ENCODE peak calls at places on chromosomes 1 and 21, in five cellular contexts. One of them, this sample, is unnamed.

GRCh38 chr1:81920245-81920740 is 119.6 kb downstream of the ADGRL2 start:
- DNase-seq in Panc1: no peak
- DNase-seq in stomach: no peak
- DNase-seq in breast epithelium: no peak
- DNase-seq in upper lobe of left lung: no peak
- DNase-seq in this sample: no peak

GRCh38 chr1:216566809-216567208 is 143.6 kb upstream of the USH2A start:
- DNase-seq in Panc1: no peak
- DNase-seq in stomach: no peak
- DNase-seq in breast epithelium: no peak
- DNase-seq in upper lobe of left lung: no peak
- DNase-seq in this sample: no peak

GRCh38 chr21:15445327-15445726 is 284.5 kb upstream of the USP25 start:
- DNase-seq in Panc1: no peak
- DNase-seq in stomach: no peak
- DNase-seq in breast epithelium: no peak
- DNase-seq in upper lobe of left lung: no peak
- DNase-seq in this sample: no peak

GRCh38 chr1:74467786-74468377 is 44.5 kb downstream of the LRRC53 start:
- DNase-seq in Panc1: no peak
- DNase-seq in stomach: no peak
- DNase-seq in breast epithelium: no peak
- DNase-seq in upper lobe of left lung: no peak
- DNase-seq in this sample: no peak

GRCh38 chr1:98493469-98493868 is 168.1 kb upstream of the SNX7 start:
- DNase-seq in Panc1: no peak
- DNase-seq in stomach: no peak
- DNase-seq in breast epithelium: no peak
- DNase-seq in upper lobe of left lung: no peak
- DNase-seq in this sample: no peak

GRCh38 chr1:192485692-192486436 is 89.7 kb upstream of the RGS1 start:
- DNase-seq in Panc1: no peak
- DNase-seq in stomach: peak; percentile 75
- DNase-seq in breast epithelium: peak; percentile 69
- DNase-seq in upper lobe of left lung: peak; percentile 73
- DNase-seq in this sample: no peak

GRCh38 chr1:155173478-155174333 is at the start of gene TRIM46:
- DNase-seq in Panc1: no peak
- DNase-seq in stomach: peak; percentile 25
- DNase-seq in breast epithelium: peak; percentile 51
- DNase-seq in upper lobe of left lung: no peak
- DNase-seq in this sample: peak; percentile 89

GRCh38 chr21:37645848-37646247 is 270.4 kb downstream of the KCNJ6 start:
- DNase-seq in Panc1: no peak
- DNase-seq in stomach: no peak
- DNase-seq in breast epithelium: no peak
- DNase-seq in upper lobe of left lung: no peak
- DNase-seq in this sample: no peak

GRCh38 chr1:232515706-232516105 is 114.2 kb downstream of the SIPA1L2 start:
- DNase-seq in Panc1: no peak
- DNase-seq in stomach: no peak
- DNase-seq in breast epithelium: no peak
- DNase-seq in upper lobe of left lung: no peak
- DNase-seq in this sample: no peak

GRCh38 chr1:76868154-76868882 is 1.0 kb downstream of the ST6GALNAC5 start:
- DNase-seq in Panc1: no peak
- DNase-seq in stomach: peak; percentile 25
- DNase-seq in breast epithelium: no peak
- DNase-seq in upper lobe of left lung: no peak
- DNase-seq in this sample: peak; percentile 73

GRCh38 chr1:156502396-156502748 is 1.8 kb upstream of the MEF2D start:
- DNase-seq in Panc1: no peak
- DNase-seq in stomach: no peak
- DNase-seq in breast epithelium: no peak
- DNase-seq in upper lobe of left lung: no peak
- DNase-seq in this sample: no peak

GRCh38 chr1:164660415-164661174 is 101.6 kb downstream of the PBX1 start:
- DNase-seq in Panc1: no peak
- DNase-seq in stomach: no peak
- DNase-seq in breast epithelium: no peak
- DNase-seq in upper lobe of left lung: no peak
- DNase-seq in this sample: no peak

GRCh38 chr1:93729502-93729901 is 47.9 kb upstream of the BCAR3 start:
- DNase-seq in Panc1: no peak
- DNase-seq in stomach: no peak
- DNase-seq in breast epithelium: no peak
- DNase-seq in upper lobe of left lung: no peak
- DNase-seq in this sample: no peak

GRCh38 chr1:178706467-178706866 is 18.6 kb upstream of the RALGPS2 start:
- DNase-seq in Panc1: no peak
- DNase-seq in stomach: no peak
- DNase-seq in breast epithelium: no peak
- DNase-seq in upper lobe of left lung: no peak
- DNase-seq in this sample: no peak

GRCh38 chr1:81377406-81377805 is 423.3 kb upstream of the ADGRL2 start:
- DNase-seq in Panc1: no peak
- DNase-seq in stomach: no peak
- DNase-seq in breast epithelium: no peak
- DNase-seq in upper lobe of left lung: no peak
- DNase-seq in this sample: no peak

GRCh38 chr1:192160186-192160585 is 1.9 kb downstream of the RGS18 start:
- DNase-seq in Panc1: no peak
- DNase-seq in stomach: no peak
- DNase-seq in breast epithelium: no peak
- DNase-seq in upper lobe of left lung: no peak
- DNase-seq in this sample: no peak

GRCh38 chr1:179825798-179826460 is 51.7 kb downstream of the TOR1AIP2 start:
- DNase-seq in Panc1: no peak
- DNase-seq in stomach: no peak
- DNase-seq in breast epithelium: no peak
- DNase-seq in upper lobe of left lung: no peak
- DNase-seq in this sample: peak; percentile 62

GRCh38 chr1:184385863-184386262 is 966 bp upstream of the C1orf21 start:
- DNase-seq in Panc1: no peak
- DNase-seq in stomach: no peak
- DNase-seq in breast epithelium: no peak
- DNase-seq in upper lobe of left lung: no peak
- DNase-seq in this sample: no peak
- TF ChIP-seq POLR2AphosphoS5 in Panc1: no peak
- TF ChIP-seq POLR2AphosphoS5 in stomach: no peak
- TF ChIP-seq POLR2AphosphoS5 in breast epithelium: no peak
- TF ChIP-seq POLR2AphosphoS5 in upper lobe of left lung: no peak
- TF ChIP-seq POLR2AphosphoS5 in this sample: no peak

GRCh38 chr1:181061487-181061886 is 27.0 kb upstream of the IER5 start:
- DNase-seq in Panc1: no peak
- DNase-seq in stomach: no peak
- DNase-seq in breast epithelium: no peak
- DNase-seq in upper lobe of left lung: no peak
- DNase-seq in this sample: no peak

GRCh38 chr1:181064702-181065101 is 23.8 kb upstream of the IER5 start:
- DNase-seq in Panc1: no peak
- DNase-seq in stomach: no peak
- DNase-seq in breast epithelium: no peak
- DNase-seq in upper lobe of left lung: no peak
- DNase-seq in this sample: no peak

GRCh38 chr1:181062800-181063428 is 25.6 kb upstream of the IER5 start:
- DNase-seq in Panc1: no peak
- DNase-seq in stomach: no peak
- DNase-seq in breast epithelium: no peak
- DNase-seq in upper lobe of left lung: peak; percentile 35
- DNase-seq in this sample: no peak

GRCh38 chr1:181064030-181064594 is 24.4 kb upstream of the IER5 start:
- DNase-seq in Panc1: no peak
- DNase-seq in stomach: no peak
- DNase-seq in breast epithelium: no peak
- DNase-seq in upper lobe of left lung: peak; percentile 34
- DNase-seq in this sample: no peak

GRCh38 chr1:181061891-181062777 is 26.4 kb upstream of the IER5 start:
- DNase-seq in Panc1: no peak
- DNase-seq in stomach: no peak
- DNase-seq in breast epithelium: no peak
- DNase-seq in upper lobe of left lung: peak; percentile 61
- DNase-seq in this sample: peak; percentile 85
- H3K4me3 ChIP-seq in Panc1: no peak overlapping the region
- H3K4me3 ChIP-seq in stomach: no peak overlapping the region
- H3K4me3 ChIP-seq in breast epithelium: no peak overlapping the region
- H3K4me3 ChIP-seq in upper lobe of left lung: peak overlapping the region; percentile 5
- H3K4me3 ChIP-seq in this sample: no peak overlapping the region

DNA sequence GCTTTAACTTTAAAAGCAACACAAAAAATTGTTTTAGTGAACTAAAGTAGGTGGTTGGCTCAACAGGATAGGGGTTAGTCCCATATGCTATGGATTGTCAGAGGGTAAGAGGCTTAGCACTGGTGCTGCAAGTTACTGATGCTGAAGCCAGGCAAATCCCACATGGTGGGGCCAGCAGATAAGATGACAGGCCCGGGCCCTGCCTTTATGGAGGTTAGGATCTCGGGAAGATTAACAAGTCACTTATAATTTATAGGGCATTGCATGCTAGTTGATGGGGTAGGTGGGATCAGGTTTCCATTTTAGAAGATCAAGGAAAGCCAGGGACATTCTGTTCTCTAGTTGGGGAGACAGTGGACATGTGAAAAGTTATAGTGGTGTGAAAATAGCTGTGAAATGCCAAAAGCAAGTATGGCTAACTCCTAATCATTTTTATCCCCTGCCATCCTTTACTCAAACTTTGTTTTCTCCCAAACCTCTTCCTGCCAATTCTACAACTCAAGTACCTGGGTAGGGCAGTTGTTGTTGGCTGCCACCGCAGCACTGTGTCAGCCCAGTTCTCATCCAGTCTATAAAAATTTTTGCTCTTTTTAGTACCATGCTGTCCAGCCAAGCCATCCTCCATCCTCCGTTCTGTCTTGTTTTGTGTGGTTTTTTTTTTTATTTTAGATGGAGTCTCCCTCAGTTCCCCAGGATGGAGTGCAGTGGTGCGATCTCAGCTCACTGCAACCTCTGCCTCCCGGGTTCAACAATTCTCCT is 10.3 kb downstream of the CHAF1B start:
- DNase-seq in Panc1: no peak
- DNase-seq in stomach: no peak
- DNase-seq in breast epithelium: no peak
- DNase-seq in upper lobe of left lung: no peak
- DNase-seq in this sample: no peak
- H3K27ac ChIP-seq in Panc1: no peak overlapping the region
- H3K27ac ChIP-seq in stomach: no peak overlapping the region
- H3K27ac ChIP-seq in breast epithelium: no peak overlapping the region
- H3K27ac ChIP-seq in upper lobe of left lung: no peak overlapping the region
- H3K27ac ChIP-seq in this sample: no peak overlapping the region

GRCh38 chr1:248905662-248905948 is 430 bp upstream of the PGBD2 start:
- DNase-seq in Panc1: no peak
- DNase-seq in stomach: no peak
- DNase-seq in breast epithelium: no peak
- DNase-seq in upper lobe of left lung: no peak
- DNase-seq in this sample: no peak

GRCh38 chr1:248904437-248905216 is 1.4 kb upstream of the PGBD2 start:
- DNase-seq in Panc1: no peak
- DNase-seq in stomach: no peak
- DNase-seq in breast epithelium: no peak
- DNase-seq in upper lobe of left lung: no peak
- DNase-seq in this sample: no peak

GRCh38 chr1:248906741-248907661 is 966 bp downstream of the PGBD2 start:
- DNase-seq in Panc1: no peak
- DNase-seq in stomach: no peak
- DNase-seq in breast epithelium: no peak
- DNase-seq in upper lobe of left lung: no peak
- DNase-seq in this sample: no peak

GRCh38 chr1:248901578-248901977 is 4.5 kb upstream of the PGBD2 start:
- DNase-seq in Panc1: no peak
- DNase-seq in stomach: no peak
- DNase-seq in breast epithelium: no peak
- DNase-seq in upper lobe of left lung: no peak
- DNase-seq in this sample: no peak

DNA sequence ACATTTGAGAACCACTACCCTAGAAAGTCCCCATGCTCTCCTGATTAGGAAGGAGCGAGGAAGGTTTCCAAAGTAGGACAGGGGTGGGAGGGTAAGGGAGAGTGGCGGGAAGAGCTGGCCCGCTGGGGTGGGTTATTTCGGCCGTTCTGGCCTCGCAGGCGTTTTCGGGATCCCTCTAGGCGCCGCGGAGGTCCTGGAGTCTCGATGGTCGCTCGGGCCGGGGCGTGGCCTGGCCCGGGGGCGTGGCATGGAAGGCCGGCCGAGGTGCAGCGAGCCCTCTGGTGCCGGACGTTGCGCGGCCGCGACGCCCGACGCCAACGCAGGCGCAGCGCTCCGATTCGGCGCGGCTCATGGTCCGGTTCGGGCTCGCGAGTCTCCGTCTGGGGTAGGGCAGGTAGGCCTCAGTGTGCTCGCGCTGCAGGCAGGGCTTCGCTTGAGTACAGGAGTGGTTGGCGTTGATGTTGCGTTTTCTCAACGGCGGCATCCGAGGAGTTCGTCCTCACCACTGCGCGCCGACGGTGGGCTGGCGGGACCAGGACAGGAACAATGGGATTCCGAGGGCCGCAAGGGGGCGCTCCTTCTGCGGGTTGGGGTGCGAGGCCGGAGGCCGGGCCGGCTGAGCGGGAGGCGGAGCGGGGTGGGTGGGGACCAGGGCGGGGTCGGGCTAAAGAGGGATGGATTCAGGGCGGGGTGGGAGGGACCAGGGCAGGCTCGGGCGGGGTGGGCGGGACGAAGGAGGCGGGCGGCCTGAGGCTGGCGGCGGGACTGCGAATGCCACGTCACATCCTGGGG is at the start of gene PGBD2:
- DNase-seq in Panc1: peak; percentile 64
- DNase-seq in stomach: peak; percentile 93
- DNase-seq in breast epithelium: peak; percentile 90
- DNase-seq in upper lobe of left lung: peak; percentile 95
- DNase-seq in this sample: peak; percentile 99
- TF ChIP-seq POLR2AphosphoS5 in Panc1: peak; percentile 86
- TF ChIP-seq POLR2AphosphoS5 in stomach: peak; percentile 11
- TF ChIP-seq POLR2AphosphoS5 in breast epithelium: peak; percentile 97
- TF ChIP-seq POLR2AphosphoS5 in upper lobe of left lung: peak; percentile 94
- TF ChIP-seq POLR2AphosphoS5 in this sample: peak; percentile 98

This sample was measured in spleen.